ENCODE peak calls at places on chromosomes 5 and 9, in nine cellular contexts. P is HCT116, C is IMR-90, S is lower leg skin, T is gastrocnemius medialis, R is heart left ventricle, D is A549, J is GM12892, Z is ovary. A is an unnamed sample.

GRCh38 chr5:122192883-122193496 is 63.6 kb downstream of the ZNF474 start:
- DNase-seq in P (peak), C (peak), S (no peak), T (no peak), R (no peak), D (peak), J (no peak), Z (no peak), A (peak)

GRCh38 chr5:69451941-69452652 is 37.2 kb downstream of the MARVELD2 start:
- DNase-seq in P (no peak), C (no peak), S (no peak), T (no peak), R (no peak), D (no peak), J (no peak), Z (no peak), A (no peak)

GRCh38 chr5:134738133-134738962 is at the start of gene CAMLG:
- DNase-seq in P (peak), C (peak), S (peak), T (peak), R (peak), D (peak), J (peak), Z (peak), A (peak)

GRCh38 chr9:35057271-35057620 is 15.2 kb downstream of the VCP start:
- DNase-seq in P (no peak), C (no peak), S (no peak), T (no peak), R (no peak), D (no peak), J (no peak), Z (no peak), A (no peak)

GRCh38 chr9:111731916-111732315 is 62.8 kb downstream of the SHOC1 start:
- DNase-seq in P (no peak), C (peak), S (no peak), T (no peak), R (no peak), D (no peak), J (no peak), Z (no peak), A (no peak)

GRCh38 chr5:72065751-72066255 is 41.5 kb upstream of the MAP1B start:
- DNase-seq in P (no peak), C (peak), S (no peak), T (no peak), R (no peak), D (peak), J (no peak), Z (no peak), A (no peak)

GRCh38 chr5:81552844-81553569 is 159.1 kb upstream of the ACOT12 start:
- DNase-seq in P (peak), C (peak), S (no peak), T (no peak), R (no peak), D (no peak), J (no peak), Z (no peak), A (no peak)

GRCh38 chr9:75200892-75201470 is 112.7 kb downstream of the OSTF1 start:
- DNase-seq in P (peak), C (peak), S (no peak), T (no peak), R (no peak), D (peak), J (no peak), Z (no peak), A (no peak)

GRCh38 chr9:110142868-110143866 is 64.8 kb downstream of the C9orf152 start:
- DNase-seq in P (no peak), C (no peak), S (no peak), T (no peak), R (no peak), D (peak), J (peak), Z (no peak), A (no peak)

GRCh38 chr5:132500931-132501628 is 10.5 kb upstream of the IRF1 start:
- DNase-seq in P (no peak), C (peak), S (peak), T (peak), R (peak), D (peak), J (peak), Z (no peak), A (no peak)

GRCh38 chr5:66993882-66994281 is 202.7 kb downstream of the CD180 start:
- DNase-seq in P (no peak), C (no peak), S (no peak), T (no peak), R (no peak), D (no peak), J (no peak), Z (no peak), A (no peak)

GRCh38 chr5:110663525-110663924 is 62.9 kb downstream of the TMEM232 start:
- DNase-seq in P (no peak), C (no peak), S (no peak), T (no peak), R (no peak), D (no peak), J (no peak), Z (no peak), A (no peak)

GRCh38 chr5:137629646-137630045 is 106.2 kb downstream of the KLHL3 start:
- DNase-seq in P (peak), C (peak), S (peak), T (no peak), R (no peak), D (peak), J (peak), Z (peak), A (peak)

GRCh38 chr9:92714787-92715487 is 45.0 kb upstream of the IPPK start:
- DNase-seq in P (no peak), C (no peak), S (peak), T (no peak), R (peak), D (no peak), J (no peak), Z (peak), A (no peak)

GRCh38 chr5:53481887-53482716 is 1.7 kb downstream of the FST start:
- DNase-seq in P (peak), C (peak), S (peak), T (no peak), R (peak), D (peak), J (peak), Z (peak), A (peak)

GRCh38 chr9:69801994-69802393 is 18.6 kb upstream of the CFAP95 start:
- DNase-seq in P (no peak), C (peak), S (no peak), T (no peak), R (no peak), D (peak), J (no peak), Z (no peak), A (no peak)

GRCh38 chr5:172101547-172102225 is 86.3 kb downstream of the STK10 start:
- DNase-seq in P (no peak), C (no peak), S (no peak), T (no peak), R (no peak), D (no peak), J (no peak), Z (no peak), A (no peak)

GRCh38 chr9:111937781-111938426 is 41.3 kb downstream of the UGCG start:
- DNase-seq in P (no peak), C (peak), S (peak), T (no peak), R (peak), D (no peak), J (no peak), Z (no peak), A (no peak)

GRCh38 chr5:146027746-146028145 is 77.6 kb downstream of the PLAC8L1 start:
- DNase-seq in P (peak), C (no peak), S (no peak), T (no peak), R (no peak), D (peak), J (no peak), Z (no peak), A (peak)

GRCh38 chr9:100052375-100052774 is 46.4 kb downstream of the ERP44 start:
- DNase-seq in P (no peak), C (no peak), S (no peak), T (no peak), R (no peak), D (no peak), J (no peak), Z (no peak), A (no peak)

GRCh38 chr9:88235615-88236014 is 97.3 kb upstream of the SPATA31C2 start:
- DNase-seq in P (no peak), C (no peak), S (no peak), T (no peak), R (no peak), D (no peak), J (no peak), Z (no peak), A (no peak)

GRCh38 chr5:100776244-100776643 is 126.8 kb downstream of the ST8SIA4 start:
- DNase-seq in P (no peak), C (peak), S (no peak), T (no peak), R (no peak), D (no peak), J (no peak), Z (no peak), A (no peak)

GRCh38 chr5:170306381-170306790 is 8.8 kb upstream of the LCP2 start:
- DNase-seq in P (no peak), C (peak), S (no peak), T (peak), R (peak), D (peak), J (no peak), Z (peak), A (no peak)

GRCh38 chr9:76896035-76896434 is 9.9 kb downstream of the PRUNE2 start:
- DNase-seq in P (no peak), C (no peak), S (no peak), T (no peak), R (no peak), D (no peak), J (no peak), Z (no peak), A (no peak)

GRCh38 chr5:132299901-132300300 is 5.7 kb downstream of the SLC22A4 start:
- DNase-seq in P (no peak), C (no peak), S (no peak), T (no peak), R (no peak), D (no peak), J (no peak), Z (no peak), A (no peak)

GRCh38 chr5:101160002-101160401 is 256.9 kb upstream of the ST8SIA4 start:
- DNase-seq in P (no peak), C (no peak), S (no peak), T (no peak), R (no peak), D (peak), J (no peak), Z (no peak), A (no peak)

GRCh38 chr5:141050622-141051525 is at the start of gene PCDHB1:
- DNase-seq in P (no peak), C (no peak), S (no peak), T (no peak), R (no peak), D (no peak), J (no peak), Z (no peak), A (no peak)

GRCh38 chr9:16417101-16417500 is 453.4 kb downstream of the BNC2 start:
- DNase-seq in P (no peak), C (peak), S (no peak), T (no peak), R (no peak), D (peak), J (no peak), Z (no peak), A (no peak)

GRCh38 chr5:39605145-39605544 is 180.4 kb upstream of the DAB2 start:
- DNase-seq in P (no peak), C (no peak), S (no peak), T (no peak), R (no peak), D (peak), J (no peak), Z (no peak), A (no peak)

GRCh38 chr9:108903437-108904103 is 30.4 kb downstream of the ELP1 start:
- DNase-seq in P (no peak), C (peak), S (no peak), T (no peak), R (no peak), D (no peak), J (no peak), Z (no peak), A (no peak)

GRCh38 chr5:75049581-75050274 is 2.6 kb downstream of the GCNT4 start:
- DNase-seq in P (peak), C (peak), S (no peak), T (no peak), R (peak), D (peak), J (no peak), Z (no peak), A (peak)

GRCh38 chr5:151084363-151084762 is 3.5 kb upstream of the TNIP1 start:
- DNase-seq in P (no peak), C (peak), S (no peak), T (no peak), R (no peak), D (no peak), J (no peak), Z (no peak), A (no peak)

GRCh38 chr5:151087475-151087874 is 6.6 kb upstream of the TNIP1 start:
- DNase-seq in P (no peak), C (peak), S (no peak), T (no peak), R (no peak), D (no peak), J (no peak), Z (no peak), A (no peak)

GRCh38 chr5:151085517-151086031 is 4.7 kb upstream of the TNIP1 start:
- DNase-seq in P (no peak), C (peak), S (peak), T (no peak), R (peak), D (peak), J (no peak), Z (no peak), A (no peak)

GRCh38 chr5:151086192-151086869 is 5.5 kb upstream of the TNIP1 start:
- DNase-seq in P (no peak), C (no peak), S (no peak), T (no peak), R (no peak), D (no peak), J (no peak), Z (no peak), A (no peak)

GRCh38 chr5:151086905-151087360 is 6.1 kb upstream of the TNIP1 start:
- DNase-seq in P (no peak), C (peak), S (no peak), T (no peak), R (no peak), D (no peak), J (peak), Z (no peak), A (no peak)
- TF ChIP-seq POLR2A in P (no peak), C (no peak), S (no peak), T (no peak), R (no peak), D (no peak), J (peak), Z (no peak), A (no peak)

GRCh38 chr5:1815071-1815786 is 14.0 kb downstream of the NDUFS6 start:
- DNase-seq in P (no peak), C (no peak), S (no peak), T (no peak), R (no peak), D (no peak), J (no peak), Z (no peak), A (no peak)
- TF ChIP-seq POLR2A in P (no peak), C (no peak), S (no peak), T (no peak), R (no peak), D (no peak), J (no peak), Z (no peak), A (no peak)

GRCh38 chr9:128127990-128128835 is 684 bp upstream of the PTGES2 start:
- DNase-seq in P (peak), C (peak), S (peak), T (peak), R (peak), D (peak), J (peak), Z (peak), A (peak)
- TF ChIP-seq POLR2A in P (no peak), C (peak), S (no peak), T (peak), R (no peak), D (peak), J (no peak), Z (no peak), A (peak)

GRCh38 chr5:32202394-32202793 is 28.3 kb upstream of the GOLPH3 start:
- DNase-seq in P (no peak), C (peak), S (no peak), T (no peak), R (no peak), D (no peak), J (no peak), Z (no peak), A (no peak)
- TF ChIP-seq POLR2A in P (no peak), C (no peak), S (no peak), T (no peak), R (no peak), D (no peak), J (no peak), Z (no peak), A (no peak)

DNA sequence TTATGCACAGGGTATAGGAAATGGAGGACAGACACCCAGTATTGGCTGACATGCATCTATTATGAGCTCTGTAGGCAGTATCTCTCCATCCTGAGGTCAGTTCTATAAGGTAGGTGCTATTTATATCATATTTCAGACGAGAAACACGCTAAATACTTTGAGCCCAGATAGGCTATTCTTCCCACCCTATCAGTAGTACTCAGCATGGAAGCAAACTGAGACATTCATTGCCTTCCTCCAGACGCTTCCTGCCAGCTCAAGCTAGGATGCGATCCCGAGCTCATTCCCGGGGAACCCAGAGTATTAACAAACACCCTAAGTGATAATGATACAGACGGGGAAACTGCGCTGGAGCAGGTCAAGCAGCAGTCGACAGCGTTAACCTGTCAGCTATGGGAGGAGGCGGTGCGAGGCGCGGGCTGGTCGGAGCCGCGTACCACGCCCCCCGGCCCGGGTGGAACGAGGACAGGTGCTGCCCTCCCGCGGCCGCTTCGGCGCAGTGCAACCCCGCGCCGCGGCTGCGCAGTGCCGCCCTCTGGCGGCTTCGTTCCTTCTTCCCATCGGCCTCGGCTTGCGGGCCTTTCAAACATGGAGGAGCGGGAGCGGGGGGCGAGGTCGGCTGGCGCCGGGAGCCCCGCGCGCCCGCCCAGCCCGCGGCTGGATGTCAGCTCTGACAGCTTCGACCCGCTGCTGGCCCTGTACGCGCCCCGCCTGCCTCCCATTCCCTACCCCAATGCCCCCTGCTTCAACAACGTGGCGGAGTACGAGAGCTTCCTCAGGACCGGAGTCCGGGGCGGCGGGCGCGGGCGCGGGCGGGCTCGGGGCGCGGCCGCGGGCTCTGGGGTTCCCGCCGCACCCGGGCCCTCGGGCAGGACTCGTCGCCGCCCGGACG is at the start of gene LSM11:
- DNase-seq in P (peak), C (peak), S (peak), T (peak), R (peak), D (peak), J (peak), Z (peak), A (peak)
- TF ChIP-seq POLR2A in P (no peak), C (peak), S (no peak), T (no peak), R (no peak), D (no peak), J (peak), Z (no peak), A (peak)

GRCh38 chr5:94627191-94627590 is 8.7 kb downstream of the SLF1 start:
- DNase-seq in P (no peak), C (peak), S (no peak), T (no peak), R (no peak), D (no peak), J (no peak), Z (no peak), A (no peak)

GRCh38 chr5:94632024-94632423 is 13.6 kb downstream of the SLF1 start:
- DNase-seq in P (no peak), C (no peak), S (no peak), T (no peak), R (no peak), D (no peak), J (no peak), Z (no peak), A (no peak)
- TF ChIP-seq POLR2A in P (no peak), C (no peak), S (no peak), T (no peak), R (no peak), D (no peak), J (no peak), Z (no peak), A (no peak)

GRCh38 chr9:85741875-85742629 is at the start of gene AGTPBP1:
- DNase-seq in P (peak), C (peak), S (peak), T (peak), R (peak), D (peak), J (peak), Z (peak), A (peak)
- TF ChIP-seq POLR2A in P (no peak), C (no peak), S (no peak), T (peak), R (peak), D (peak), J (peak), Z (peak), A (no peak)

GRCh38 chr9:137604345-137605145 is 941 bp upstream of the ARRDC1 start:
- DNase-seq in P (no peak), C (no peak), S (peak), T (no peak), R (peak), D (no peak), J (no peak), Z (no peak), A (no peak)

GRCh38 chr9:137606734-137607138 is 1.2 kb downstream of the ARRDC1 start:
- DNase-seq in P (no peak), C (no peak), S (no peak), T (no peak), R (no peak), D (no peak), J (no peak), Z (no peak), A (no peak)

GRCh38 chr9:137607141-137607857 is 1.8 kb downstream of the ARRDC1 start:
- DNase-seq in P (no peak), C (peak), S (no peak), T (no peak), R (peak), D (no peak), J (no peak), Z (no peak), A (no peak)

GRCh38 chr9:137605146-137606004 is at the start of gene ARRDC1:
- DNase-seq in P (peak), C (peak), S (peak), T (peak), R (peak), D (peak), J (peak), Z (peak), A (peak)

DNA sequence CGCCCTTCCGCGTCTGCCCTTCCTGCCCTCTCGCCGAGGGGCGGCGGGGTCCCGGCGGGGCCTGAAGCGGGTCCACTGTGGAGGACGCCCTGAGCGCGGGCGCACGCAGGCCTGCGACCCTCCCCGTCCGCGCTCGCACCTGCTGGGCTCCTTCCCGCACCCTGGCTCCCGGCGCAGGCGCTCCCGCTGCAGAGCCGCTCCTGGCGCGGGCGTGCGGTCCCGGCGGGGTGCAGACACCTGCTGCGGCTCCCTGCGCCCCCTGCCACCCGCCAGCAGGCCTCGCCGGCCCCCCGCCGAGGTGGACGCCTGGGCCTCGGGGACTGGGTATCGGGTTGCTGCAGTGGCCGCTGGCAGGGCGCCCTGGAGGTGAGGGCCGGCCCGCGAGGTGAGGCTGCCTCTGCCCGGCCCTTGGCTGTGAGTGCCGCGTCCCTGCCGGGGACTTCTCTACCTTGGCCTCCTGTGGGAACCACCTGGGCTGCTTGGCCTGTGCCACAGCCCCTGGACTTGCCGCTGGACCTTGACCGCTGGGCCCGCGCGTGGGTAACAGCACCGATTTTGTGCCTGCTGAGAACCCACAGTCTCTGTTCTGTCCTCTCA is 617 bp downstream of the ARRDC1 start:
- DNase-seq in P (no peak), C (no peak), S (no peak), T (no peak), R (peak), D (no peak), J (no peak), Z (peak), A (no peak)
- TF ChIP-seq POLR2A in P (no peak), C (no peak), S (no peak), T (no peak), R (no peak), D (no peak), J (no peak), Z (no peak), A (no peak)